ENCODE peak calls at places on chromosomes 6 and 20, in six cellular contexts. B is SK-N-SH, Z is GM12878, M is HepG2, V is HCT116, Y is H1. S is an unnamed sample.

GRCh38 chr20:46545827-46546138 is 4.7 kb downstream of the OCSTAMP start:
- DNase-seq in B (no peak), Z (no peak), M (no peak), V (no peak), Y (no peak), S (no peak)

GRCh38 chr6:2168480-2168879 is 76.9 kb downstream of the GMDS start:
- DNase-seq in B (no peak), Z (no peak), M (no peak), V (no peak), Y (no peak), S (no peak)

GRCh38 chr20:10985536-10985935 is 311.7 kb upstream of the JAG1 start:
- DNase-seq in B (no peak), Z (no peak), M (no peak), V (no peak), Y (no peak), S (no peak)

GRCh38 chr6:12335131-12335527 is 45.0 kb downstream of the EDN1 start:
- DNase-seq in B (no peak), Z (peak; percentile 51), M (no peak), V (no peak), Y (no peak), S (no peak)

GRCh38 chr6:41724638-41725501 is 10.5 kb downstream of the TFEB start:
- DNase-seq in B (no peak), Z (no peak), M (no peak), V (no peak), Y (no peak), S (no peak)

GRCh38 chr6:7115452-7116223 is 7.9 kb downstream of the RREB1 start:
- DNase-seq in B (no peak), Z (no peak), M (no peak), V (no peak), Y (no peak), S (no peak)

GRCh38 chr6:89388846-89389245 is 23.2 kb downstream of the RRAGD start:
- DNase-seq in B (no peak), Z (no peak), M (no peak), V (no peak), Y (no peak), S (no peak)

GRCh38 chr6:33144373-33144772 is 47.9 kb downstream of the COL11A2 start:
- DNase-seq in B (no peak), Z (no peak), M (no peak), V (no peak), Y (no peak), S (no peak)

GRCh38 chr6:116975600-116975999 is 98.6 kb downstream of the RFX6 start:
- DNase-seq in B (no peak), Z (no peak), M (no peak), V (no peak), Y (no peak), S (no peak)

GRCh38 chr6:158312672-158313397 is 570 bp downstream of the TULP4 start:
- DNase-seq in B (no peak), Z (no peak), M (no peak), V (no peak), Y (no peak), S (no peak)

GRCh38 chr6:163214259-163214658 is 200.3 kb upstream of the QKI start:
- DNase-seq in B (no peak), Z (no peak), M (no peak), V (no peak), Y (no peak), S (no peak)

GRCh38 chr6:48840896-48841295 is 622.2 kb downstream of the MMUT start:
- DNase-seq in B (no peak), Z (no peak), M (no peak), V (no peak), Y (no peak), S (no peak)

GRCh38 chr6:157172830-157173536 is 150.3 kb downstream of the TMEM242 start:
- DNase-seq in B (no peak), Z (no peak), M (no peak), V (no peak), Y (no peak), S (no peak)

GRCh38 chr6:34514593-34515472 is 41.3 kb downstream of the SPDEF start:
- DNase-seq in B (peak; percentile 94), Z (no peak), M (no peak), V (no peak), Y (no peak), S (no peak)
- TF ChIP-seq SIN3A in B (no peak), Z (no peak), M (no peak), V (no peak), Y (no peak), S (no peak)

GRCh38 chr6:299050-299980 is 7.0 kb downstream of the DUSP22 start:
- DNase-seq in B (no peak), Z (no peak), M (no peak), V (no peak), Y (no peak), S (no peak)
- H3K9me3 ChIP-seq in B (no peaks in the 10 kb centered on the region), Z (no peaks in the 10 kb centered on the region), M (no peaks in the 10 kb centered on the region), V (no peaks in the 10 kb centered on the region), Y (peaks cover 82% of the 10 kb centered on the region), S (no peaks in the 10 kb centered on the region)

GRCh38 chr6:4299476-4299875 is 164.1 kb upstream of the ECI2 start:
- DNase-seq in B (no peak), Z (no peak), M (no peak), V (no peak), Y (no peak), S (no peak)
- TF ChIP-seq SIN3A in B (no peak), Z (no peak), M (no peak), V (no peak), Y (no peak), S (no peak)

DNA sequence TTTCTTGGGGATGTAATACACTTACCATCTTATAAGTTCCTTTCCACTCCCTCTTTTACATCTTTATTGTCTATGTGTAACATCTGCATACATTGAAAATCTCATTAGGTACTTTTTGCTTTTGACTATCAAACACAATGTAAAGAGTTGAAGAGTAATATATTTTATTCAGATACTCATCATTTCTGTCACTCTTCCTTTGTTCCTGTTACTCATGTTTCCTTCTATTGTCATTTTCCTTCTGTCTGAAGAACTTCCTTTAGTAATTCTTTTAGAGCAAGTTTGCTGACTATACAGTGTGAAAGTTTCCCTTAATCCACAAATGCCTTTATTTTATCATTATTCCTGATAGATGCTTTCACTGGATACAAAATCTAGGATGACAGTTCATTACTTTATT is 339.8 kb downstream of the SOX4 start:
- DNase-seq in B (no peak), Z (no peak), M (no peak), V (no peak), Y (no peak), S (no peak)
- H3K9me3 ChIP-seq in B (no peaks in the 10 kb centered on the region), Z (no peaks in the 10 kb centered on the region), M (no peaks in the 10 kb centered on the region), V (no peaks in the 10 kb centered on the region), Y (no peaks in the 10 kb centered on the region), S (no peaks in the 10 kb centered on the region)

GRCh38 chr20:21234816-21235215 is 68.3 kb upstream of the XRN2 start:
- DNase-seq in B (no peak), Z (no peak), M (no peak), V (no peak), Y (no peak), S (no peak)
- TF ChIP-seq SIN3A in B (no peak), Z (no peak), M (no peak), V (no peak), Y (no peak), S (no peak)

GRCh38 chr6:10890151-10890550 is 3.3 kb downstream of the SYCP2L start:
- DNase-seq in B (no peak), Z (no peak), M (no peak), V (no peak), Y (no peak), S (no peak)
- H3K9me3 ChIP-seq in B (no peaks in the 10 kb centered on the region), Z (peaks cover 2% of the 10 kb centered on the region), M (no peaks in the 10 kb centered on the region), V (no peaks in the 10 kb centered on the region), Y (no peaks in the 10 kb centered on the region), S (no peaks in the 10 kb centered on the region)

GRCh38 chr6:92180090-92180489 is 1239.3 kb downstream of the EPHA7 start:
- DNase-seq in B (no peak), Z (no peak), M (no peak), V (no peak), Y (no peak), S (no peak)

DNA sequence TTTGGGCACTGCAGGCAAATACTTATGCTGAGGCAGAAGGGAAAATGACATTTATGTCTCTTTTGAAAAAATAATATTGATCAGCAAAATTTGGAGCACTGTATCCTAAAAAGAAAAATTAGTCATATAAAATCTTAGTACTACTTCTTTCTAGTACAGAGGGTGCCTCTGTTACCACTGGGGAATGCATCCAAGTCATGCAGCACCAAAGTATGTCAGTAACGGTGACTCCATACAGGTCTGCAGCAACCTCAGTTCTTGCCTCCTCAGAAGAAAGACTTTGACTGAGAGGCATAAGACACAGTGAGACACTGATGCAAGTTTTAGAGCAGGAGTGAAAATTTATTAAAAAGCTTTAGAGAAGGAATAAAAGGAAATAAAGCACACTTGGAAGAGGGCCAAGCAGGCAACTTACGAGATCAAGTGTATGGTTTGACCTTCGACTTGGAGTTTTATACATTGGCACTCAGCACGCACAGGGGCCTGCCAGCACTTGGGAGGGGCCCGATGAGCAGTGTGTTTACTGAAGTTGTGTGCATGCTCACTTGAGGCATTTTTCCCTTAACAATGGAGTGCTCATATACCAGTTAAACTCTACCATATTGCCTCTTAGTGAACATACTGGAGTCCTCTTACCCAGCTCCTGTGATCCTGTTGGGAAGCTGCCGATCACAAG is 1244.8 kb downstream of the EPHA7 start:
- DNase-seq in B (no peak), Z (no peak), M (no peak), V (no peak), Y (no peak), S (no peak)
- TF ChIP-seq SIN3A in B (no peak), Z (no peak), M (no peak), V (no peak), Y (no peak), S (no peak)